ENCODE peak calls at places on chromosome 20, in four cellular contexts. One of them, this sample, is unnamed.

GRCh38 chr20:10637062-10637559 is 36.7 kb downstream of the JAG1 start:
- DNase-seq in left ventricle myocardium inferior: no peak
- DNase-seq in heart left ventricle: no peak
- DNase-seq in tibial nerve: no peak
- DNase-seq in this sample: no peak

GRCh38 chr20:10501377-10501776 is 66.3 kb downstream of the SLX4IP start:
- DNase-seq in left ventricle myocardium inferior: no peak
- DNase-seq in heart left ventricle: no peak
- DNase-seq in tibial nerve: no peak
- DNase-seq in this sample: no peak

GRCh38 chr20:46139243-46139889 is 21.3 kb downstream of the CD40 start:
- DNase-seq in left ventricle myocardium inferior: no peak
- DNase-seq in heart left ventricle: no peak
- DNase-seq in tibial nerve: no peak
- DNase-seq in this sample: no peak

GRCh38 chr20:17442588-17442987 is 88.6 kb downstream of the BFSP1 start:
- DNase-seq in left ventricle myocardium inferior: no peak
- DNase-seq in heart left ventricle: no peak
- DNase-seq in tibial nerve: no peak
- DNase-seq in this sample: no peak

GRCh38 chr20:23129256-23129655 is 43.1 kb upstream of the CD93 start:
- DNase-seq in left ventricle myocardium inferior: no peak
- DNase-seq in heart left ventricle: no peak
- DNase-seq in tibial nerve: no peak
- DNase-seq in this sample: no peak

GRCh38 chr20:38304845-38305447 is 990 bp downstream of the BPI start:
- DNase-seq in left ventricle myocardium inferior: no peak
- DNase-seq in heart left ventricle: no peak
- DNase-seq in tibial nerve: no peak
- DNase-seq in this sample: peak

GRCh38 chr20:36384022-36384619 is 78.0 kb downstream of the DLGAP4 start:
- DNase-seq in left ventricle myocardium inferior: no peak
- DNase-seq in heart left ventricle: no peak
- DNase-seq in tibial nerve: no peak
- DNase-seq in this sample: peak

GRCh38 chr20:40532103-40532502 is 156.9 kb downstream of the MAFB start:
- DNase-seq in left ventricle myocardium inferior: no peak
- DNase-seq in heart left ventricle: no peak
- DNase-seq in tibial nerve: no peak
- DNase-seq in this sample: no peak

GRCh38 chr20:59827138-59828056 is 106.0 kb downstream of the SYCP2 start:
- DNase-seq in left ventricle myocardium inferior: no peak
- DNase-seq in heart left ventricle: no peak
- DNase-seq in tibial nerve: no peak
- DNase-seq in this sample: no peak

GRCh38 chr20:13865825-13866351 is 81.1 kb downstream of the NDUFAF5 start:
- DNase-seq in left ventricle myocardium inferior: no peak
- DNase-seq in heart left ventricle: no peak
- DNase-seq in tibial nerve: no peak
- DNase-seq in this sample: no peak

GRCh38 chr20:49375170-49375569 is 97.3 kb upstream of the ZNFX1 start:
- DNase-seq in left ventricle myocardium inferior: no peak
- DNase-seq in heart left ventricle: no peak
- DNase-seq in tibial nerve: no peak
- DNase-seq in this sample: no peak

GRCh38 chr20:13458860-13459451 is 179.8 kb downstream of the TASP1 start:
- DNase-seq in left ventricle myocardium inferior: no peak
- DNase-seq in heart left ventricle: no peak
- DNase-seq in tibial nerve: no peak
- DNase-seq in this sample: peak

GRCh38 chr20:444862-445426 is 17.4 kb downstream of the TBC1D20 start:
- DNase-seq in left ventricle myocardium inferior: no peak
- DNase-seq in heart left ventricle: no peak
- DNase-seq in tibial nerve: no peak
- DNase-seq in this sample: no peak

GRCh38 chr20:10476319-10476724 is 41.2 kb downstream of the SLX4IP start:
- DNase-seq in left ventricle myocardium inferior: no peak
- DNase-seq in heart left ventricle: no peak
- DNase-seq in tibial nerve: no peak
- DNase-seq in this sample: no peak

GRCh38 chr20:34990231-34990630 is 34.6 kb downstream of the MYH7B start:
- DNase-seq in left ventricle myocardium inferior: no peak
- DNase-seq in heart left ventricle: no peak
- DNase-seq in tibial nerve: no peak
- DNase-seq in this sample: no peak

GRCh38 chr20:14996883-14997672 is 659.7 kb upstream of the FLRT3 start:
- DNase-seq in left ventricle myocardium inferior: no peak
- DNase-seq in heart left ventricle: no peak
- DNase-seq in tibial nerve: no peak
- DNase-seq in this sample: no peak

GRCh38 chr20:53019464-53019863 is 47.3 kb downstream of the TSHZ2 start:
- DNase-seq in left ventricle myocardium inferior: no peak
- DNase-seq in heart left ventricle: no peak
- DNase-seq in tibial nerve: no peak
- DNase-seq in this sample: peak

GRCh38 chr20:53736122-53736756 is 142.6 kb upstream of the ZNF217 start:
- DNase-seq in left ventricle myocardium inferior: no peak
- DNase-seq in heart left ventricle: no peak
- DNase-seq in tibial nerve: no peak
- DNase-seq in this sample: no peak

GRCh38 chr20:22489614-22490286 is 94.6 kb downstream of the FOXA2 start:
- DNase-seq in left ventricle myocardium inferior: no peak
- DNase-seq in heart left ventricle: no peak
- DNase-seq in tibial nerve: no peak
- DNase-seq in this sample: no peak

GRCh38 chr20:2798814-2799213 is 1.6 kb downstream of the CPXM1 start:
- DNase-seq in left ventricle myocardium inferior: no peak
- DNase-seq in heart left ventricle: no peak
- DNase-seq in tibial nerve: no peak
- DNase-seq in this sample: no peak

GRCh38 chr20:297925-298754 is 770 bp downstream of the ZCCHC3 start:
- DNase-seq in left ventricle myocardium inferior: peak
- DNase-seq in heart left ventricle: peak
- DNase-seq in tibial nerve: no peak
- DNase-seq in this sample: peak

GRCh38 chr20:39974966-39975501 is 714.0 kb downstream of the MAFB start:
- DNase-seq in left ventricle myocardium inferior: no peak
- DNase-seq in heart left ventricle: no peak
- DNase-seq in tibial nerve: no peak
- DNase-seq in this sample: no peak

GRCh38 chr20:25389381-25389857 is 1.2 kb downstream of the ABHD12 start:
- DNase-seq in left ventricle myocardium inferior: no peak
- DNase-seq in heart left ventricle: no peak
- DNase-seq in tibial nerve: no peak
- DNase-seq in this sample: no peak

GRCh38 chr20:7984192-7984591 is 35.4 kb downstream of the TMX4 start:
- DNase-seq in left ventricle myocardium inferior: no peak
- DNase-seq in heart left ventricle: no peak
- DNase-seq in tibial nerve: no peak
- DNase-seq in this sample: no peak

GRCh38 chr20:8218861-8219260 is 86.8 kb downstream of the PLCB1 start:
- DNase-seq in left ventricle myocardium inferior: no peak
- DNase-seq in heart left ventricle: no peak
- DNase-seq in tibial nerve: no peak
- DNase-seq in this sample: no peak

GRCh38 chr20:44396790-44397189 is 41.3 kb downstream of the HNF4A start:
- DNase-seq in left ventricle myocardium inferior: no peak
- DNase-seq in heart left ventricle: no peak
- DNase-seq in tibial nerve: no peak
- DNase-seq in this sample: no peak

GRCh38 chr20:14232650-14233049 is 104.8 kb downstream of the FLRT3 start:
- DNase-seq in left ventricle myocardium inferior: no peak
- DNase-seq in heart left ventricle: no peak
- DNase-seq in tibial nerve: no peak
- DNase-seq in this sample: no peak

GRCh38 chr20:37298190-37298939 is 8.9 kb downstream of the MANBAL start:
- DNase-seq in left ventricle myocardium inferior: no peak
- DNase-seq in heart left ventricle: no peak
- DNase-seq in tibial nerve: peak
- DNase-seq in this sample: no peak

GRCh38 chr20:4012631-4013030 is 2.7 kb downstream of the RNF24 start:
- DNase-seq in left ventricle myocardium inferior: no peak
- DNase-seq in heart left ventricle: no peak
- DNase-seq in tibial nerve: no peak
- DNase-seq in this sample: no peak

GRCh38 chr20:46558511-46558959 is 8.1 kb upstream of the OCSTAMP start:
- DNase-seq in left ventricle myocardium inferior: no peak
- DNase-seq in heart left ventricle: peak
- DNase-seq in tibial nerve: no peak
- DNase-seq in this sample: peak

GRCh38 chr20:31829731-31830130 is 10.6 kb downstream of the MYLK2 start:
- DNase-seq in left ventricle myocardium inferior: no peak
- DNase-seq in heart left ventricle: no peak
- DNase-seq in tibial nerve: no peak
- DNase-seq in this sample: no peak

GRCh38 chr20:40438161-40438835 is 250.7 kb downstream of the MAFB start:
- DNase-seq in left ventricle myocardium inferior: no peak
- DNase-seq in heart left ventricle: no peak
- DNase-seq in tibial nerve: no peak
- DNase-seq in this sample: no peak

GRCh38 chr20:44733341-44734069 is 12.2 kb upstream of the KCNK15 start:
- DNase-seq in left ventricle myocardium inferior: peak
- DNase-seq in heart left ventricle: peak
- DNase-seq in tibial nerve: peak
- DNase-seq in this sample: peak

GRCh38 chr20:9409981-9410380 is 104.4 kb upstream of the LAMP5 start:
- DNase-seq in left ventricle myocardium inferior: no peak
- DNase-seq in heart left ventricle: no peak
- DNase-seq in tibial nerve: no peak
- DNase-seq in this sample: no peak

DNA sequence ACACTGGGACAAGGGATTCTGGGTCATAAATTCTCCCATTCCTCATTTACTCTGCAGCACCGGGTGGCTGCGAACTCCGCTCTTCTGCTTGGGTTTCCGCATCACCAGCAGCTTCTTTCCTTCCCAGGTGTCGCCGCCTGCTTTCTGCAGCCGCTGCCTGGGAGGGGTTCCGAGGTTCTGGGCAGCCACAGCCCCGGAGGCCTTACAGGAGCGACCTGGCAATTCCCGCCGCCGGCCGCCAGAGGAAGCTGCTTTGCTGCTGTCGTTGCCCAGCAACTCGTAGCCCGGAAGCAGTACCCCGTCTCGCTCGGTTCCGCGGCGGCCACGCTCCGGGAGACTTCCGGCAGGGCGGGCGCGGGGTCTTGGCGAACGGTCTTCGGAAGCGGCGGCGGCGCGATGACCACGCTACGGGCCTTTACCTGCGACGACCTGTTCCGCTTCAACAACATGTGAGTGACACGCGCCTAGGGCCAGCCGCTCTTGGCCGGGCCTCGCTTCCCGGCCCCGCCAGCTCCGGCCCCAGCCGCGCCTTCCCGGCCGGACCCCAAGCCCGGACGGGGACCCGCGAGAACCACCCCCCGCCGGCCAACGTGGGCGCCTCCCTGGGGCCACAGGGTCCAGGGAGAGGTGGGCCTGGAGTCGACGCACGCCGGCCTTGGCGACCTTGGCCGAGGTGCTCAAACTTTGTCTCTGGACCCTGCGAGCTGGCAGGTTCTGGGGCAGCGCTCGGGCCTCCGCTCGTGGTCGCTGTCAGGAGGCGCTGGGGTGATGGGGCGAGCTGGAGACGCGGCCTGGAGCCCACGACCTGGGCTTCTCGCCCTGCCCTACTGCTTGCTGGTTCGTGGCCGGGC is at the start of gene NAA20:
- DNase-seq in left ventricle myocardium inferior: peak
- DNase-seq in heart left ventricle: peak
- DNase-seq in tibial nerve: peak
- DNase-seq in this sample: peak
- TF ChIP-seq CTCF in left ventricle myocardium inferior: peak
- TF ChIP-seq CTCF in heart left ventricle: peak
- TF ChIP-seq CTCF in tibial nerve: peak
- TF ChIP-seq CTCF in this sample: peak

DNA sequence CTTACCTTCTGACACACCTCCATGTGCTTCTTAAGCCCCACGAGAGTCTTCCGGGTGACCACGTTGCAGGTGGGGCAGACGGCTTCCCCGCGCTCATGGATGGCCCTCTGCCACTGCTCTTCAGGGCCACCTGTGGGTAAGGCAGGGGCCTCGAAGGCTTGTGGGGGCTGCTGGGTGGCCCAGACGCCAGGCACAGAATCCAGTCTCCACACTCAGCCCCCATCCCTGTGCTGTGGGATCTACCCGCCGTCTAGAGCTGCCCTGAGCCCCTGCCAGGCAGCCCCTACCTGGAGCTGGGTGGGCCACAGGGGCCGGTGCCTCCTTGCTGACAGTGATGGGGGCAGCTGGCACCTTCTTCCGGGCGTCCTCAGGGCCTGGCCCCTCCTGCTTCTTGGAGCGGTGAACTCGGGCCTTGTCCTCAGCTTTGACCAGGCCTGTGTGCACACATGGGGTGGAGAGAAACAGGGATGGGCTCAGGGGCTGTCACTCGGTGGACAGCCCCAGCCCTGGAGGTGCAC is 5.9 kb downstream of the ZNF512B start:
- DNase-seq in left ventricle myocardium inferior: peak
- DNase-seq in heart left ventricle: no peak
- DNase-seq in tibial nerve: no peak
- DNase-seq in this sample: no peak
- TF ChIP-seq CTCF in left ventricle myocardium inferior: no peak
- TF ChIP-seq CTCF in heart left ventricle: no peak
- TF ChIP-seq CTCF in tibial nerve: no peak
- TF ChIP-seq CTCF in this sample: no peak

GRCh38 chr20:58196402-58197184 is 31.9 kb downstream of the ANKRD60 start:
- DNase-seq in left ventricle myocardium inferior: no peak
- DNase-seq in heart left ventricle: no peak
- DNase-seq in tibial nerve: no peak
- DNase-seq in this sample: no peak

GRCh38 chr20:58199469-58199868 is 29.0 kb downstream of the ANKRD60 start:
- DNase-seq in left ventricle myocardium inferior: no peak
- DNase-seq in heart left ventricle: no peak
- DNase-seq in tibial nerve: no peak
- DNase-seq in this sample: no peak

GRCh38 chr20:58197185-58197469 is 31.3 kb downstream of the ANKRD60 start:
- DNase-seq in left ventricle myocardium inferior: no peak
- DNase-seq in heart left ventricle: no peak
- DNase-seq in tibial nerve: no peak
- DNase-seq in this sample: no peak

GRCh38 chr20:58199058-58199457 is 29.4 kb downstream of the ANKRD60 start:
- DNase-seq in left ventricle myocardium inferior: no peak
- DNase-seq in heart left ventricle: peak
- DNase-seq in tibial nerve: no peak
- DNase-seq in this sample: no peak

DNA sequence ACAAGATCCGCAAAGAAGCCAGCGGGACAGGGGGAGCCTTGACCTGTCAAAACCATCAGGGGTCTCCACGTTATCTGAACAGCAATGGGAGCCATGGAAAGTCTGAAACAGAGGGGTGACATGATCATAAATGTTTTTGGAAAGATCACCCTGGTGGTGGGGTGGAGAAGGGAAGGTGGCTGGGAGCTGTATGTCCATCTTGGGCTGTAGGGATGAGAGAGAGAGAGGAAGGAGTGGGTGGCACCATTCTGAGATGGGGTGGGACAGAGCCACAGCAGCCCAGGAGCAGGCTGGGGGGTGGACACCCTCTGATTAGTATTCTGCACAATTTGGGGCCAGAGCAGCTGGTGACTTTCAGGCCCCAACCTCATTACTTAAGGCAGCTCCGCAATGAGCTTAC is 30.1 kb downstream of the ANKRD60 start:
- DNase-seq in left ventricle myocardium inferior: no peak
- DNase-seq in heart left ventricle: no peak
- DNase-seq in tibial nerve: no peak
- DNase-seq in this sample: no peak
- TF ChIP-seq CTCF in left ventricle myocardium inferior: no peak
- TF ChIP-seq CTCF in heart left ventricle: no peak
- TF ChIP-seq CTCF in tibial nerve: no peak
- TF ChIP-seq CTCF in this sample: no peak

GRCh38 chr20:51542033-51542893 is at the start of gene NFATC2:
- DNase-seq in left ventricle myocardium inferior: peak
- DNase-seq in heart left ventricle: peak
- DNase-seq in tibial nerve: no peak
- DNase-seq in this sample: peak
- TF ChIP-seq CTCF in left ventricle myocardium inferior: peak
- TF ChIP-seq CTCF in heart left ventricle: peak
- TF ChIP-seq CTCF in tibial nerve: no peak
- TF ChIP-seq CTCF in this sample: no peak

This sample was measured in RWPE1.